ENCODE peak calls at places on chromosome 20, in eight cellular contexts. I is PC-9; Z is IMR-90; W is psoas muscle; T is CD8-positive, alpha-beta T cell; A is body of pancreas; S is heart left ventricle; H is CD4-positive, CD25-positive, alpha-beta regulatory T cell. R is an unnamed sample.
A peak's percentile ranks its signal among the peaks of the same experiment; 100 is the strongest.

GRCh38 chr20:45368221-45368980 is 5.4 kb downstream of the SYS1 start:
- DNase-seq in A (no peak), S (no peak), W (no peak), I (no peak), T (no peak), Z (no peak), H (peak; percentile 53), R (peak; percentile 37)

GRCh38 chr20:542777-543368 is 717 bp downstream of the CSNK2A1 start:
- DNase-seq in H (no peak), I (no peak), W (no peak), T (peak; percentile 50), A (peak; percentile 25), S (peak; percentile 36), Z (no peak), R (no peak)

GRCh38 chr20:50762435-50763201 is 31.2 kb downstream of the PARD6B start:
- DNase-seq in S (peak; percentile 92), I (peak; percentile 72), W (peak; percentile 83), T (peak; percentile 15), A (peak; percentile 93), H (no peak), Z (peak; percentile 76), R (no peak)

GRCh38 chr20:8116067-8116811 is 15.8 kb upstream of the PLCB1 start:
- DNase-seq in S (no peak), T (no peak), I (peak; percentile 46), H (no peak), A (no peak), W (no peak), Z (peak; percentile 91), R (no peak)

GRCh38 chr20:15674253-15675145 is 898.7 kb downstream of the KIF16B start:
- DNase-seq in S (no peak), H (no peak), T (no peak), I (no peak), W (no peak), A (no peak), Z (no peak), R (no peak)

GRCh38 chr20:53399592-53400335 is 193.9 kb downstream of the ZNF217 start:
- DNase-seq in W (no peak), I (no peak), H (no peak), S (no peak), T (no peak), A (peak; percentile 33), Z (no peak), R (no peak)

GRCh38 chr20:35743693-35744491 is 1.8 kb upstream of the RBM39 start:
- DNase-seq in A (no peak), H (peak; percentile 12), Z (peak; percentile 31), W (no peak), S (no peak), I (no peak), T (no peak), R (no peak)

GRCh38 chr20:39268566-39268965 is 306.4 kb downstream of the DHX35 start:
- DNase-seq in H (no peak), I (no peak), T (no peak), W (no peak), S (no peak), A (no peak), Z (no peak), R (no peak)

GRCh38 chr20:12946789-12947188 is 62.0 kb upstream of the SPTLC3 start:
- DNase-seq in W (no peak), A (no peak), T (no peak), I (no peak), S (no peak), Z (no peak), H (no peak), R (no peak)

GRCh38 chr20:46118481-46119020 is 437 bp downstream of the CD40 start:
- DNase-seq in W (peak; percentile 35), Z (no peak), I (no peak), A (peak; percentile 52), H (peak; percentile 6), S (peak; percentile 41), T (peak; percentile 50), R (no peak)

GRCh38 chr20:51341581-51341980 is 200.9 kb downstream of the NFATC2 start:
- DNase-seq in H (no peak), A (no peak), Z (peak; percentile 72), I (no peak), W (no peak), S (no peak), T (no peak), R (no peak)

GRCh38 chr20:19341348-19342053 is 129.1 kb downstream of the SLC24A3 start:
- DNase-seq in W (no peak), Z (no peak), H (no peak), T (no peak), A (no peak), I (peak; percentile 5), S (no peak), R (no peak)

GRCh38 chr20:18926972-18927371 is 113.4 kb downstream of the SCP2D1 start:
- DNase-seq in T (no peak), H (no peak), S (no peak), I (no peak), A (no peak), W (no peak), Z (no peak), R (no peak)

GRCh38 chr20:848218-848617 is 14.7 kb downstream of the FAM110A start:
- DNase-seq in W (no peak), T (no peak), I (no peak), H (no peak), Z (no peak), A (no peak), S (no peak), R (no peak)

GRCh38 chr20:10476319-10476724 is 41.2 kb downstream of the SLX4IP start:
- DNase-seq in I (no peak), T (no peak), Z (peak; percentile 51), A (no peak), W (no peak), S (no peak), H (no peak), R (no peak)

GRCh38 chr20:23156842-23157423 is 70.8 kb upstream of the CD93 start:
- DNase-seq in W (no peak), S (no peak), I (no peak), H (no peak), Z (no peak), A (no peak), T (no peak), R (no peak)

DNA sequence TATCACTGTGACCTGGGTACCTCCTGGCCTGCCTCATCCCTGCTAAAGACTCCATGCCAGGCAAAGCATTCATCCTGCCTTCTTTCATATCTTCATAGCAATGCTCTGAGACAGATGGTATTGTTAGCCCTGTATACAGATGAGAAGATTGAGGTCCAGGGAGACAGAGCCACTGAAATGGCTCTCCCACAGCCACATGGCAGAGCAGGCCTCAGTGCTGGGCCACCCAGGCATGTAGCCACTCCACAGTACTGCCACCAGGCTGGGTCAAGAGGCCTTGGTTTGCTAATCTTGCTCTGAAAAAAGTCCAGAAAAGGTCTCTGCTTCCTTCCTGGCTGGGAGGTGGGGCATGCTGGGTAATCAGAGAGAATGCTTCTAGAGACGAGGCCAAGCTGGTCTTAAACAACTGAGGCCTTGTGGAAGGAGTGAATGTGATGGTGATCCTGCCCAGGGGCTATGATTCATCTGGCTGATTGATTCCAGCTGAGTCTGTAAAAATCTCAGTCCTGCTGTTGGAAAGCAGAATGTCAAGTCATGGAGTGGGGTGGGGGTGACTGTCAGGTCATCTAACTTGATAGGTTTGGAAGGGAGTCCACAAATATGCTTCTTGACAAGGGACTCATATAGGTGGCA is 29.8 kb downstream of the HM13 start:
- DNase-seq in Z (peak; percentile 98), H (no peak), A (no peak), W (no peak), I (peak; percentile 82), S (peak; percentile 50), T (no peak), R (no peak)
- H3K36me3 ChIP-seq in Z (peaks cover 34% of the 10 kb centered on the region), H (peaks cover 27% of the 10 kb centered on the region), A (peaks cover 6% of the 10 kb centered on the region), W (peaks cover 8% of the 10 kb centered on the region), I (peaks cover 39% of the 10 kb centered on the region), S (peaks cover 2% of the 10 kb centered on the region), T (peaks cover 17% of the 10 kb centered on the region), R (peaks cover 8% of the 10 kb centered on the region)

DNA sequence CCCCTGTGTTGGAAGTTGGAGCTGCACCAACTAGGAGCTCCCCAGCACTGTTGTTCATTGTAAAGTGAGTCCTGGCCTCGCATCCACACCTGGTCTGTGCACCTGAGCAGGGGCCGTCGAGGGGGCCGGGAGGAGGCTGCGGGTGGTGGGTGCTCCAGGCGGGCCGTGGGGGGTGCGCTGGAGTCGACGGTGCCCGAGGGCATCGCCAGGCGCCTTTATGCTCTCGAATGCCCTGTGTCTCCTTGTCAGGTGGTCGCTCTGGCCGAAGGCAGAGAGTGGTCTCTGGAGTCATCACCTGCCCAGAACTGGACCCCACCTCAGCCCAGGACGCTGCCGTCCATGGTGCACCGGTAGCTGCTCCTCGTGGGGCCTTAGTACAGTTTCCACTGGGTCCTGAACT is 4.3 kb downstream of the ARFGAP1 start:
- DNase-seq in S (no peak), I (no peak), T (no peak), Z (no peak), H (no peak), A (no peak), W (no peak), R (no peak)
- H3K36me3 ChIP-seq in S (peaks cover 21% of the 10 kb centered on the region), I (peaks cover 36% of the 10 kb centered on the region), T (peaks cover 24% of the 10 kb centered on the region), Z (peaks cover 57% of the 10 kb centered on the region), H (peaks cover 39% of the 10 kb centered on the region), A (peaks cover 14% of the 10 kb centered on the region), W (peaks cover 10% of the 10 kb centered on the region), R (peaks cover 66% of the 10 kb centered on the region)

GRCh38 chr20:17622851-17623508 is 53.1 kb downstream of the DSTN start:
- DNase-seq in Z (no peak), S (no peak), W (no peak), T (no peak), H (no peak), I (no peak), A (no peak), R (no peak)

GRCh38 chr20:17626217-17627007 is 55.6 kb downstream of the RRBP1 start:
- DNase-seq in T (no peak), S (no peak), A (peak; percentile 94), I (no peak), Z (no peak), W (peak; percentile 71), H (no peak), R (no peak)

GRCh38 chr20:17624070-17624469 is 54.2 kb downstream of the DSTN start:
- DNase-seq in Z (no peak), I (no peak), A (no peak), H (no peak), W (no peak), T (no peak), S (no peak), R (no peak)

GRCh38 chr20:17625246-17626051 is 55.6 kb downstream of the DSTN start:
- DNase-seq in S (no peak), T (no peak), I (no peak), H (no peak), Z (no peak), A (no peak), W (peak; percentile 12), R (no peak)

GRCh38 chr20:17624551-17625245 is 54.8 kb downstream of the DSTN start:
- DNase-seq in H (no peak), W (no peak), Z (no peak), S (peak; percentile 27), I (no peak), T (no peak), A (peak; percentile 41), R (no peak)
- H3K36me3 ChIP-seq in H (peaks cover 20% of the 10 kb centered on the region), W (no peaks in the 10 kb centered on the region), Z (peaks cover 97% of the 10 kb centered on the region), S (peaks cover 21% of the 10 kb centered on the region), I (no peaks in the 10 kb centered on the region), T (no peaks in the 10 kb centered on the region), A (peaks cover 43% of the 10 kb centered on the region), R (no peaks in the 10 kb centered on the region)

DNA sequence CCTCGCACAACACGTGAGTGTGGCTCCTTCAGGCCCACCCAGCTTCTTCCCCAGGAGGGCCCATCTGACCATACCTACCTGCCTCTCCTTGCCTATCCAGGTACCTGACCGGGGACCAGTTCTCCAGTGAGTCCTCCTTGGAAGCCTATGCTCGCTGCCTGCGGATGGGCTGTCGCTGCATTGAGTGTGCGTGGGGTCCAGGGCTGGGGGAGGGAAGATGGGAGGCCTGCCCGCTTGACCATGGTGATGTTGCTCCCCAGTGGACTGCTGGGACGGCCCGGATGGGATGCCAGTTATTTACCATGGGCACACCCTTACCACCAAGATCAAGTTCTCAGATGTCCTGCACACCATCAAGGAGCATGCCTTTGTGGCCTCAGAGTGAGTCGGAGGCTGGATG is 26.5 kb downstream of the PLCG1 start:
- DNase-seq in I (no peak), W (no peak), T (no peak), Z (no peak), H (no peak), S (peak; percentile 22), A (no peak), R (no peak)
- H3K36me3 ChIP-seq in I (no peaks in the 10 kb centered on the region), W (peaks cover 3% of the 10 kb centered on the region), T (peaks cover 74% of the 10 kb centered on the region), Z (peaks cover 89% of the 10 kb centered on the region), H (peaks cover 90% of the 10 kb centered on the region), S (peaks cover 68% of the 10 kb centered on the region), A (peaks cover 9% of the 10 kb centered on the region), R (peaks cover 55% of the 10 kb centered on the region)

R was measured in naive thymus-derived CD4-positive, alpha-beta T cell.